ENCODE peak calls at places on chromosome 12, in five cellular contexts. D is astrocyte; X is CD8-positive, alpha-beta memory T cell; O is tibial nerve; K is MM.1S. C is an unnamed sample.

GRCh38 chr12:60257063-60257462 is 661.2 kb downstream of the SLC16A7 start:
- DNase-seq in X (no peak), O (no peak), K (no peak), D (peak), C (no peak)

GRCh38 chr12:80763874-80764273 is 47.2 kb downstream of the MYF5 start:
- DNase-seq in O (peak), X (no peak), K (peak), D (peak), C (no peak)

GRCh38 chr12:133129368-133130037 is 571 bp downstream of the ZNF891 start:
- DNase-seq in O (no peak), X (no peak), K (no peak), D (peak), C (no peak)

GRCh38 chr12:64270411-64270810 is 48.3 kb upstream of the KICS2 start:
- DNase-seq in D (no peak), K (no peak), X (no peak), O (no peak), C (no peak)

GRCh38 chr12:106883421-106883820 is 72.3 kb upstream of the TMEM263 start:
- DNase-seq in D (peak), X (no peak), O (no peak), K (no peak), C (no peak)

GRCh38 chr12:62466018-62466595 is 519 bp upstream of the MON2 start:
- DNase-seq in K (peak), X (no peak), D (peak), O (peak), C (peak)

GRCh38 chr12:64673490-64674169 is 63.3 kb downstream of the RASSF3 start:
- DNase-seq in O (no peak), X (no peak), D (peak), K (no peak), C (no peak)

GRCh38 chr12:65786041-65786440 is 38.2 kb upstream of the HMGA2 start:
- DNase-seq in K (no peak), X (no peak), D (no peak), O (no peak), C (no peak)

GRCh38 chr12:66541446-66541845 is 137.4 kb downstream of the GRIP1 start:
- DNase-seq in D (no peak), X (no peak), O (no peak), K (no peak), C (no peak)

GRCh38 chr12:79688376-79689040 is 2.3 kb downstream of the PAWR start:
- DNase-seq in D (no peak), X (no peak), O (no peak), K (peak), C (no peak)

GRCh38 chr12:79682593-79682992 is 8.2 kb downstream of the PAWR start:
- DNase-seq in D (no peak), K (no peak), X (no peak), O (no peak), C (no peak)

GRCh38 chr12:79687711-79688270 is 3.0 kb downstream of the PAWR start:
- DNase-seq in O (no peak), D (no peak), X (no peak), K (no peak), C (no peak)

GRCh38 chr12:79686171-79686570 is 4.6 kb downstream of the PAWR start:
- DNase-seq in X (no peak), K (no peak), O (no peak), D (no peak), C (no peak)

GRCh38 chr12:79685068-79685467 is 5.7 kb downstream of the PAWR start:
- DNase-seq in K (no peak), D (peak), X (no peak), O (no peak), C (no peak)
- H3K27ac ChIP-seq in K (no peak), D (peak), X (no peak), O (no peak), C (no peak)

DNA sequence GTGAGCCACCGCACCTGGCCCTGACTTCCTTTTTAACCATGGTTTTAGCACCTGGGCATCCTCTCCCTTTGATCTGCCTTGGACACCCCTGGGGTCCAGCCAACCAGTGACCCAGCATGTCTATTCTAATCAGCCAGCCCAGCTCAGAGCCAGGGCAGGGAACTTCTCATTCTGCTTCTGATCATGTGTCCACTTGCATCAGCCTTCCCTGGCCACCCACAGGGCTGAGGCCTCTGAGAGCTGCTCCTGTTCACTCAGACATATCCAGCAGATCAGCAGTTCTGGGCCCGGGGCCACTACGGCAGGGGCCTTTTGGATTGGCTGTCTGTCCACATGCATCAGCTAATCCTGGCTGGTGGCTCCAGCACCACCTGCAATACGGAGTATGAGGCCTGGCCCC is 117.9 kb upstream of the MAP1LC3B2 start:
- DNase-seq in D (no peak), K (no peak), O (no peak), X (no peak), C (no peak)
- H3K27ac ChIP-seq in D (no peak), K (no peak), O (no peak), X (no peak), C (no peak)

GRCh38 chr12:110348431-110349059 is 55.0 kb downstream of the ANAPC7 start:
- DNase-seq in O (no peak), D (no peak), X (no peak), K (no peak), C (no peak)

GRCh38 chr12:110349096-110349495 is 54.4 kb downstream of the ANAPC7 start:
- DNase-seq in K (no peak), D (no peak), X (no peak), O (no peak), C (no peak)

GRCh38 chr12:110351119-110351518 is 52.4 kb downstream of the ANAPC7 start:
- DNase-seq in K (no peak), O (no peak), D (no peak), X (no peak), C (no peak)

GRCh38 chr12:110347767-110348166 is 55.7 kb downstream of the ANAPC7 start:
- DNase-seq in K (no peak), X (no peak), O (no peak), D (no peak), C (no peak)

GRCh38 chr12:110349521-110350151 is 53.9 kb downstream of the ANAPC7 start:
- DNase-seq in X (peak), K (no peak), D (no peak), O (no peak), C (no peak)
- H3K27ac ChIP-seq in X (no peak), K (no peak), D (no peak), O (no peak), C (no peak)

DNA sequence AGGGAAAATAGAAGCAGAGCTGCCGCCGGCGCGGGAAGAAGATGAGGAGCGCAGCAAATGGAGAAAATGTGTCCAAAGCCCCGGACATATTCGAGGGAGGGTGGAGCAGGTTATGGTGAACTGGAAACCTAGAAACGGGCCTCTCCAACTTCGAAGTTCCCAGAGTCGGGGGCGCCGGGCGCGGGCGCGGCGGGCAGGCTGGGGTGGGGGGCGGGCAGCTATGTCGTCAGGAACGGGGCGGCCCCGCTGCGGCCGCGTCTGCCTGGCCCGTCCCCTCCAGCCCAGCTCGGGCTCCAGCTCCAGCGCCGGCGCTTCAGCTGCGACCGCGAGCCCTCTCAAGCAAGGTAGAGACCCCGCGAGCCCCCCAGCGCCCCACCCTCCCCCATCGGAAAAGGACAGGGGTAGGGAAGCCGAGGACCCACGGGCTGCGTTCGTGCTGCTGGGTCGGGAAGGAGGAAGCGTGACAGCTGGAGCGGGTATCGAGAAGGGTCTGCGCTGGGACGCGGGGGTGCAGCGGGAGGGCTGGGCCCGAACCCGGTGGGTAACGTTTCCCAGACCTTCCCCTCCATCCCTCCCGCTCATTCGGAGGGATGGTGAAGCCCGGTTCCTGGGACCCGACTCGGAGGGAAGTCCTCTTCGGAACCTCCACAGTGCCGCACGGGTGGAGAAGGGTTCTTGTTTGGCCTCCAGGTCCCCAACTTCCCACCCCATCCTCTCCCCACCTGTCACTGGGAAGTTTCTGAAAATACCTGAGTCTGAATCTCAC is 1.0 kb downstream of the DGKA start:
- DNase-seq in K (no peak), X (peak), O (peak), D (peak), C (no peak)
- H3K27ac ChIP-seq in K (no peak), X (peak), O (peak), D (peak), C (no peak)

GRCh38 chr12:52026267-52026666 is 19.5 kb downstream of the TAMALIN start:
- DNase-seq in K (no peak), X (no peak), O (no peak), D (no peak), C (no peak)
- H3K27ac ChIP-seq in K (no peak), X (no peak), O (peak), D (no peak), C (peak)

DNA sequence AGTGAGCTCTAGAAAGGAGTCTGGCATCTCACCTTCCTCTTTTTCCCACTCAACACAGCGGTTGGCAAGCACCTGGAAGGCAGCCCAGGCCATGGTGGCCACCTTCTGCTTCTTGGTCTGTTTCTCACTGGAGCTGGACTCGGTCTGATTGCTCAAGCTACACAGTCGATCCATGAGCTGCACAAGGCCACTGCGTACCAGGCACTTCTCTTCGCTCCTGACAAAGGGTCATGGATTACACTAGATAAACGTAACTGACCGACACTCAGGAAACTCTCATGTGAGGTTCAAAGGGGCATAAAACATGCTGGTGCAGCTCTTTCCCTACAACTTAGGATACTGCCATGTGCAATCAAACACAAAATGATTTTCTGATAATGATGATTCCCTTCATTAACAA is 113.7 kb downstream of the TRAFD1 start:
- DNase-seq in O (no peak), D (no peak), X (no peak), K (no peak), C (no peak)
- H3K27ac ChIP-seq in O (no peak), D (no peak), X (no peak), K (no peak), C (no peak)

GRCh38 chr12:50110127-50110761 is 1.8 kb upstream of the COX14 start:
- DNase-seq in D (no peak), K (peak), O (no peak), X (no peak), C (no peak)
- H3K27ac ChIP-seq in D (no peak), K (peak), O (peak), X (peak), C (peak)

GRCh38 chr12:51759175-51759574 is 89.3 kb downstream of the FIGNL2 start:
- DNase-seq in K (no peak), O (no peak), X (no peak), D (no peak), C (no peak)

GRCh38 chr12:51759695-51760094 is 88.8 kb downstream of the FIGNL2 start:
- DNase-seq in X (no peak), K (no peak), D (no peak), O (no peak), C (no peak)

GRCh38 chr12:51755251-51755650 is 93.3 kb downstream of the FIGNL2 start:
- DNase-seq in K (no peak), D (no peak), O (no peak), X (no peak), C (no peak)

GRCh38 chr12:51763743-51764142 is 84.8 kb downstream of the FIGNL2 start:
- DNase-seq in K (no peak), X (no peak), D (no peak), O (no peak), C (no peak)

GRCh38 chr12:51760231-51760630 is 88.3 kb downstream of the FIGNL2 start:
- DNase-seq in O (no peak), K (no peak), D (no peak), X (no peak), C (no peak)
- H3K27ac ChIP-seq in O (no peak), K (no peak), D (no peak), X (no peak), C (no peak)

C was measured in SK-N-MC.